ENCODE peak calls at places on chromosomes 3 and 15, in eight cellular contexts. One of them, this sample, is unnamed. For H3K4me1, the result is how much of the 10 kb centered on the place peaks cover.

GRCh38 chr3:55481918-55482495 is 5.1 kb downstream of the WNT5A start:
- DNase-seq in aorta: peak
- DNase-seq in right atrium auricular region: no peak
- DNase-seq in thoracic aorta: no peak
- DNase-seq in CD4-positive, CD25-positive, alpha-beta regulatory T cell: no peak
- DNase-seq in testis: peak
- DNase-seq in naive thymus-derived CD4-positive, alpha-beta T cell: no peak
- DNase-seq in spleen: no peak
- DNase-seq in this sample: no peak

GRCh38 chr3:76024640-76025039 is 239.3 kb upstream of the ZNF717 start:
- DNase-seq in aorta: no peak
- DNase-seq in right atrium auricular region: no peak
- DNase-seq in thoracic aorta: no peak
- DNase-seq in CD4-positive, CD25-positive, alpha-beta regulatory T cell: no peak
- DNase-seq in testis: no peak
- DNase-seq in naive thymus-derived CD4-positive, alpha-beta T cell: no peak
- DNase-seq in spleen: no peak
- DNase-seq in this sample: no peak

GRCh38 chr15:81939604-81940440 is 106.0 kb downstream of the MEX3B start:
- DNase-seq in aorta: no peak
- DNase-seq in right atrium auricular region: no peak
- DNase-seq in thoracic aorta: no peak
- DNase-seq in CD4-positive, CD25-positive, alpha-beta regulatory T cell: peak
- DNase-seq in testis: peak
- DNase-seq in naive thymus-derived CD4-positive, alpha-beta T cell: no peak
- DNase-seq in spleen: no peak
- DNase-seq in this sample: no peak

GRCh38 chr3:139225551-139225950 is 118.3 kb upstream of the MRPS22 start:
- DNase-seq in aorta: no peak
- DNase-seq in right atrium auricular region: no peak
- DNase-seq in thoracic aorta: no peak
- DNase-seq in CD4-positive, CD25-positive, alpha-beta regulatory T cell: no peak
- DNase-seq in testis: no peak
- DNase-seq in naive thymus-derived CD4-positive, alpha-beta T cell: no peak
- DNase-seq in spleen: no peak
- DNase-seq in this sample: no peak

GRCh38 chr3:45055032-45055410 is 28.9 kb downstream of the CLEC3B start:
- DNase-seq in aorta: no peak
- DNase-seq in right atrium auricular region: no peak
- DNase-seq in thoracic aorta: no peak
- DNase-seq in CD4-positive, CD25-positive, alpha-beta regulatory T cell: no peak
- DNase-seq in testis: no peak
- DNase-seq in naive thymus-derived CD4-positive, alpha-beta T cell: no peak
- DNase-seq in spleen: no peak
- DNase-seq in this sample: no peak

GRCh38 chr3:57673158-57673557 is 19.7 kb downstream of the DENND6A start:
- DNase-seq in aorta: no peak
- DNase-seq in right atrium auricular region: no peak
- DNase-seq in thoracic aorta: no peak
- DNase-seq in CD4-positive, CD25-positive, alpha-beta regulatory T cell: no peak
- DNase-seq in testis: no peak
- DNase-seq in naive thymus-derived CD4-positive, alpha-beta T cell: no peak
- DNase-seq in spleen: no peak
- DNase-seq in this sample: no peak

GRCh38 chr15:70505411-70505919 is 257.9 kb downstream of the UACA start:
- DNase-seq in aorta: no peak
- DNase-seq in right atrium auricular region: no peak
- DNase-seq in thoracic aorta: no peak
- DNase-seq in CD4-positive, CD25-positive, alpha-beta regulatory T cell: no peak
- DNase-seq in testis: no peak
- DNase-seq in naive thymus-derived CD4-positive, alpha-beta T cell: no peak
- DNase-seq in spleen: peak
- DNase-seq in this sample: no peak

GRCh38 chr15:87919064-87919463 is 337.5 kb downstream of the NTRK3 start:
- DNase-seq in aorta: no peak
- DNase-seq in right atrium auricular region: no peak
- DNase-seq in thoracic aorta: no peak
- DNase-seq in CD4-positive, CD25-positive, alpha-beta regulatory T cell: no peak
- DNase-seq in testis: no peak
- DNase-seq in naive thymus-derived CD4-positive, alpha-beta T cell: no peak
- DNase-seq in spleen: no peak
- DNase-seq in this sample: no peak

GRCh38 chr3:117628896-117629295 is 919.3 kb downstream of the TUSC7 start:
- DNase-seq in aorta: no peak
- DNase-seq in right atrium auricular region: no peak
- DNase-seq in thoracic aorta: no peak
- DNase-seq in CD4-positive, CD25-positive, alpha-beta regulatory T cell: no peak
- DNase-seq in testis: no peak
- DNase-seq in naive thymus-derived CD4-positive, alpha-beta T cell: no peak
- DNase-seq in spleen: no peak
- DNase-seq in this sample: no peak

GRCh38 chr15:89591834-89592233 is 16.6 kb downstream of the TICRR start:
- DNase-seq in aorta: no peak
- DNase-seq in right atrium auricular region: no peak
- DNase-seq in thoracic aorta: no peak
- DNase-seq in CD4-positive, CD25-positive, alpha-beta regulatory T cell: no peak
- DNase-seq in testis: no peak
- DNase-seq in naive thymus-derived CD4-positive, alpha-beta T cell: no peak
- DNase-seq in spleen: no peak
- DNase-seq in this sample: no peak

GRCh38 chr15:51332211-51333147 is 5.9 kb downstream of the CYP19A1 start:
- DNase-seq in aorta: no peak
- DNase-seq in right atrium auricular region: no peak
- DNase-seq in thoracic aorta: no peak
- DNase-seq in CD4-positive, CD25-positive, alpha-beta regulatory T cell: no peak
- DNase-seq in testis: no peak
- DNase-seq in naive thymus-derived CD4-positive, alpha-beta T cell: no peak
- DNase-seq in spleen: no peak
- DNase-seq in this sample: no peak

GRCh38 chr15:52382647-52383046 is 87.0 kb upstream of the MYO5C start:
- DNase-seq in aorta: no peak
- DNase-seq in right atrium auricular region: no peak
- DNase-seq in thoracic aorta: no peak
- DNase-seq in CD4-positive, CD25-positive, alpha-beta regulatory T cell: no peak
- DNase-seq in testis: no peak
- DNase-seq in naive thymus-derived CD4-positive, alpha-beta T cell: no peak
- DNase-seq in spleen: no peak
- DNase-seq in this sample: no peak

GRCh38 chr3:125150525-125151436 is 61.8 kb downstream of the SLC12A8 start:
- DNase-seq in aorta: no peak
- DNase-seq in right atrium auricular region: no peak
- DNase-seq in thoracic aorta: no peak
- DNase-seq in CD4-positive, CD25-positive, alpha-beta regulatory T cell: peak
- DNase-seq in testis: peak
- DNase-seq in naive thymus-derived CD4-positive, alpha-beta T cell: peak
- DNase-seq in spleen: no peak
- DNase-seq in this sample: no peak

GRCh38 chr3:135802171-135802570 is 163.4 kb upstream of the PPP2R3A start:
- DNase-seq in aorta: no peak
- DNase-seq in right atrium auricular region: no peak
- DNase-seq in thoracic aorta: no peak
- DNase-seq in CD4-positive, CD25-positive, alpha-beta regulatory T cell: no peak
- DNase-seq in testis: no peak
- DNase-seq in naive thymus-derived CD4-positive, alpha-beta T cell: no peak
- DNase-seq in spleen: no peak
- DNase-seq in this sample: no peak
- H3K27ac ChIP-seq in aorta: no peak
- H3K27ac ChIP-seq in right atrium auricular region: no peak
- H3K27ac ChIP-seq in thoracic aorta: no peak
- H3K27ac ChIP-seq in CD4-positive, CD25-positive, alpha-beta regulatory T cell: no peak
- H3K27ac ChIP-seq in testis: no peak
- H3K27ac ChIP-seq in naive thymus-derived CD4-positive, alpha-beta T cell: no peak
- H3K27ac ChIP-seq in spleen: no peak
- H3K27ac ChIP-seq in this sample: no peak

GRCh38 chr15:65038838-65039237 is 6.3 kb upstream of the SLC51B start:
- DNase-seq in aorta: no peak
- DNase-seq in right atrium auricular region: no peak
- DNase-seq in thoracic aorta: no peak
- DNase-seq in CD4-positive, CD25-positive, alpha-beta regulatory T cell: no peak
- DNase-seq in testis: no peak
- DNase-seq in naive thymus-derived CD4-positive, alpha-beta T cell: no peak
- DNase-seq in spleen: no peak
- DNase-seq in this sample: no peak

GRCh38 chr15:65040461-65040860 is 4.7 kb upstream of the SLC51B start:
- DNase-seq in aorta: no peak
- DNase-seq in right atrium auricular region: no peak
- DNase-seq in thoracic aorta: no peak
- DNase-seq in CD4-positive, CD25-positive, alpha-beta regulatory T cell: no peak
- DNase-seq in testis: no peak
- DNase-seq in naive thymus-derived CD4-positive, alpha-beta T cell: no peak
- DNase-seq in spleen: no peak
- DNase-seq in this sample: no peak

GRCh38 chr15:65044724-65045481 is at the start of gene SLC51B:
- DNase-seq in aorta: no peak
- DNase-seq in right atrium auricular region: no peak
- DNase-seq in thoracic aorta: no peak
- DNase-seq in CD4-positive, CD25-positive, alpha-beta regulatory T cell: no peak
- DNase-seq in testis: no peak
- DNase-seq in naive thymus-derived CD4-positive, alpha-beta T cell: no peak
- DNase-seq in spleen: no peak
- DNase-seq in this sample: peak

GRCh38 chr15:65041787-65042186 is 3.4 kb upstream of the SLC51B start:
- DNase-seq in aorta: no peak
- DNase-seq in right atrium auricular region: no peak
- DNase-seq in thoracic aorta: no peak
- DNase-seq in CD4-positive, CD25-positive, alpha-beta regulatory T cell: no peak
- DNase-seq in testis: no peak
- DNase-seq in naive thymus-derived CD4-positive, alpha-beta T cell: no peak
- DNase-seq in spleen: no peak
- DNase-seq in this sample: no peak

DNA sequence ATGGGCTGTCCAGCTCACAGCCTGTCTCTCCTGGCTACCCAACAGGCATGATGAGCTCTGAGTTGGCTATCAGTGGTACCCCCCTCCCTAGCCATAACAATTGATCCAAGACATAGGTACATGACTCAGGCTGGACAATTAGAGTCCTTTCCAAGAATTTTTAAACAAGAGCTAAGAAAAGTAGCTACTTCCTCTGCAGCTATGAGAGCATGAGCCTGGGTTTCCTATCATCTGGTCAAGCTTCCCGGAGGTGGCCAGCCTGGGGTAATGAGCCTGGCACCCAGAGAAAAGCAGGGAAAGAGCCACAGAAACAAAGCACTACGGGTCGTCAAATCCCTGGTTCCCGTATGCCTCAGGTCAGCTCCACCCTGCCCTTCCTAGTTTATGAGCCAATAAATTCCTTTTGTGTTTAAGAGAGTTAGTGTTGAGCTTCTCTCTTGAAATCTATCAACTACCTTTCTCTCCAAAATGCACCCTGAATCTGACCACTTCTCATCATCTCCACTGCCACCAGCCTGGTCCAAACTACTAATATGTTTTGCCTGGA is 2.3 kb upstream of the SLC51B start:
- DNase-seq in aorta: no peak
- DNase-seq in right atrium auricular region: no peak
- DNase-seq in thoracic aorta: no peak
- DNase-seq in CD4-positive, CD25-positive, alpha-beta regulatory T cell: no peak
- DNase-seq in testis: no peak
- DNase-seq in naive thymus-derived CD4-positive, alpha-beta T cell: no peak
- DNase-seq in spleen: no peak
- DNase-seq in this sample: no peak
- H3K4me1 ChIP-seq in aorta: under half
- H3K4me1 ChIP-seq in right atrium auricular region: under half
- H3K4me1 ChIP-seq in thoracic aorta: under half
- H3K4me1 ChIP-seq in CD4-positive, CD25-positive, alpha-beta regulatory T cell: under half
- H3K4me1 ChIP-seq in testis: under half
- H3K4me1 ChIP-seq in naive thymus-derived CD4-positive, alpha-beta T cell: under half
- H3K4me1 ChIP-seq in spleen: under half
- H3K4me1 ChIP-seq in this sample: under half

GRCh38 chr3:129701161-129701560 is 94.7 kb upstream of the PLXND1 start:
- DNase-seq in aorta: no peak
- DNase-seq in right atrium auricular region: no peak
- DNase-seq in thoracic aorta: no peak
- DNase-seq in CD4-positive, CD25-positive, alpha-beta regulatory T cell: no peak
- DNase-seq in testis: no peak
- DNase-seq in naive thymus-derived CD4-positive, alpha-beta T cell: no peak
- DNase-seq in spleen: no peak
- DNase-seq in this sample: no peak
- H3K27ac ChIP-seq in aorta: no peak
- H3K27ac ChIP-seq in right atrium auricular region: no peak
- H3K27ac ChIP-seq in thoracic aorta: no peak
- H3K27ac ChIP-seq in CD4-positive, CD25-positive, alpha-beta regulatory T cell: no peak
- H3K27ac ChIP-seq in testis: no peak
- H3K27ac ChIP-seq in naive thymus-derived CD4-positive, alpha-beta T cell: no peak
- H3K27ac ChIP-seq in spleen: no peak
- H3K27ac ChIP-seq in this sample: no peak

GRCh38 chr15:31328999-31329639 is 2.5 kb downstream of the KLF13 start:
- DNase-seq in aorta: peak
- DNase-seq in right atrium auricular region: no peak
- DNase-seq in thoracic aorta: no peak
- DNase-seq in CD4-positive, CD25-positive, alpha-beta regulatory T cell: peak
- DNase-seq in testis: peak
- DNase-seq in naive thymus-derived CD4-positive, alpha-beta T cell: no peak
- DNase-seq in spleen: peak
- DNase-seq in this sample: no peak

GRCh38 chr15:31329640-31330010 is 3.0 kb downstream of the KLF13 start:
- DNase-seq in aorta: no peak
- DNase-seq in right atrium auricular region: no peak
- DNase-seq in thoracic aorta: no peak
- DNase-seq in CD4-positive, CD25-positive, alpha-beta regulatory T cell: no peak
- DNase-seq in testis: no peak
- DNase-seq in naive thymus-derived CD4-positive, alpha-beta T cell: no peak
- DNase-seq in spleen: peak
- DNase-seq in this sample: peak

GRCh38 chr15:31330836-31331235 is 4.2 kb downstream of the KLF13 start:
- DNase-seq in aorta: no peak
- DNase-seq in right atrium auricular region: no peak
- DNase-seq in thoracic aorta: no peak
- DNase-seq in CD4-positive, CD25-positive, alpha-beta regulatory T cell: no peak
- DNase-seq in testis: peak
- DNase-seq in naive thymus-derived CD4-positive, alpha-beta T cell: no peak
- DNase-seq in spleen: peak
- DNase-seq in this sample: peak

GRCh38 chr15:31331389-31331788 is 4.8 kb downstream of the KLF13 start:
- DNase-seq in aorta: no peak
- DNase-seq in right atrium auricular region: no peak
- DNase-seq in thoracic aorta: no peak
- DNase-seq in CD4-positive, CD25-positive, alpha-beta regulatory T cell: no peak
- DNase-seq in testis: no peak
- DNase-seq in naive thymus-derived CD4-positive, alpha-beta T cell: no peak
- DNase-seq in spleen: peak
- DNase-seq in this sample: peak

DNA sequence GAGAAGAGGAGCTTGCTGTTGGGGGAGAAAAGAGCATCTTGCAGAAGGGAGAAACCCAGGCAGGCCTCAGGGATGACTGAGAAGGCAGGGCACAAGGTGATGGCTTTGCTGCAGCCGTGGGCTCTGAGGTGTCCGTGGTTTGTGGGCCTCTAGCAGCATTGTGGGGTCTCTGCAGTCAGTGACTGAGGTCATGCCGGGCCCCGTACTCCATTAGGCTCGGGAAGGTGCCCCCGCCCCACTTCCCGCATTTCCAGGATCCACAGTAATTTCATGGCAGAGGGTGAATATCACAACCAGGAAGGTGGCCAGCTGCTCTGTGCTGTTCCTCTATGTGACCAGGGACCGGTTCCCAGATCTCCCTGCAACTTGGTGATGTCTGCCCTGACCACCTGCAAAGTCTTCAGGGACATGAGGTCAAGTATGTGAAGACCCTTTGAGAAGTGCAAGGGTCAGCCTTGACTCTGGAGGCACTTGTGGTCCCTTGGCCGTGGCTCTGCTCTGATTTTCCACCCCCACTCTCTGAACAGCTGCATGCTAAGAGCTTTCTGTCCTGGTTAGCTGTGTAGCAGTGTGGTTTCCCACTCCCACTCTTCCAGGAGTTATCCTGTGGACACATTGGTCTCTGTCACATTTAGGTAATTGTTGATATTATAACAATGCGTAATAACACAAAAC is 3.6 kb downstream of the KLF13 start:
- DNase-seq in aorta: no peak
- DNase-seq in right atrium auricular region: no peak
- DNase-seq in thoracic aorta: no peak
- DNase-seq in CD4-positive, CD25-positive, alpha-beta regulatory T cell: no peak
- DNase-seq in testis: peak
- DNase-seq in naive thymus-derived CD4-positive, alpha-beta T cell: no peak
- DNase-seq in spleen: peak
- DNase-seq in this sample: peak
- H3K4me1 ChIP-seq in aorta: under half
- H3K4me1 ChIP-seq in right atrium auricular region: under half
- H3K4me1 ChIP-seq in thoracic aorta: half or more
- H3K4me1 ChIP-seq in CD4-positive, CD25-positive, alpha-beta regulatory T cell: half or more
- H3K4me1 ChIP-seq in testis: half or more
- H3K4me1 ChIP-seq in naive thymus-derived CD4-positive, alpha-beta T cell: half or more
- H3K4me1 ChIP-seq in spleen: half or more
- H3K4me1 ChIP-seq in this sample: under half